ENCODE peak calls at places on chromosomes 3 and 15, in nine cellular contexts. J, V, N, Z, T, A, K, X and I are unnamed samples.

GRCh38 chr15:62972814-62973213 is 69.7 kb upstream of the TPM1 start:
- DNase-seq in N (no peak), J (no peak), T (peak), V (no peak), Z (no peak), K (no peak), A (no peak), X (no peak), I (peak)

GRCh38 chr15:65583701-65584100 is 27.2 kb downstream of the INTS14 start:
- DNase-seq in T (peak), N (peak), A (peak), V (no peak), J (no peak), X (no peak), K (no peak), Z (peak), I (peak)

GRCh38 chr15:38411902-38412301 is 42.0 kb upstream of the FAM98B start:
- DNase-seq in T (no peak), X (no peak), J (no peak), Z (no peak), V (no peak), K (no peak), A (no peak), N (no peak), I (no peak)

GRCh38 chr15:63440756-63441155 is 59.1 kb upstream of the CA12 start:
- DNase-seq in V (no peak), T (no peak), A (no peak), J (no peak), K (no peak), X (no peak), Z (no peak), N (no peak), I (no peak)

GRCh38 chr3:126156468-126156867 is 23.9 kb downstream of the ALDH1L1 start:
- DNase-seq in X (no peak), A (no peak), Z (no peak), V (no peak), K (no peak), T (no peak), N (no peak), J (no peak), I (peak)

GRCh38 chr3:174439621-174440349 is 419.3 kb upstream of the NAALADL2 start:
- DNase-seq in N (peak), V (no peak), T (peak), A (peak), J (peak), K (peak), X (no peak), Z (no peak), I (peak)

GRCh38 chr3:64150527-64151238 is 74.6 kb downstream of the PRICKLE2 start:
- DNase-seq in X (no peak), J (peak), K (no peak), A (no peak), Z (peak), V (no peak), N (peak), T (peak), I (no peak)

GRCh38 chr3:44885618-44886017 is 11.2 kb downstream of the TGM4 start:
- DNase-seq in K (no peak), N (no peak), V (no peak), X (no peak), A (no peak), J (no peak), Z (no peak), T (peak), I (peak)

GRCh38 chr15:91967935-91968605 is 114.6 kb downstream of the SLCO3A1 start:
- DNase-seq in A (no peak), X (no peak), N (no peak), V (no peak), K (no peak), J (peak), Z (no peak), T (peak), I (peak)

GRCh38 chr3:23938657-23939056 is 6.4 kb upstream of the NR1D2 start:
- DNase-seq in X (no peak), Z (no peak), J (no peak), A (no peak), N (no peak), K (no peak), T (no peak), V (no peak), I (no peak)

GRCh38 chr3:183210862-183211341 is 42.2 kb upstream of the B3GNT5 start:
- DNase-seq in N (peak), V (no peak), X (no peak), K (no peak), Z (no peak), T (no peak), J (no peak), A (no peak), I (no peak)

GRCh38 chr3:140501770-140502364 is 176.0 kb upstream of the TRIM42 start:
- DNase-seq in T (no peak), A (no peak), Z (no peak), K (no peak), N (no peak), V (no peak), J (no peak), X (no peak), I (no peak)